ENCODE peak calls at places on chromosome X, in seven cellular contexts. B is astrocyte; K is hepatocyte; F is Panc1; E is effector memory CD4-positive, alpha-beta T cell; T is ascending aorta; M is fibroblast of lung. S is an unnamed sample.
A peak's percentile ranks its signal among the peaks of the same experiment; 100 is the strongest.

GRCh38 chrX:21606037-21606436 is 52.1 kb downstream of the KLHL34 start:
- DNase-seq in B (no peak), K (no peak), F (no peak), E (no peak), T (no peak), M (peak; percentile 42), S (no peak)

GRCh38 chrX:100652266-100652665 is 8.3 kb downstream of the SRPX2 start:
- DNase-seq in B (no peak), K (no peak), F (no peak), E (no peak), T (no peak), M (no peak), S (no peak)

GRCh38 chrX:24838624-24839023 is 144.9 kb downstream of the POLA1 start:
- DNase-seq in B (peak; percentile 14), K (peak; percentile 52), F (no peak), E (no peak), T (no peak), M (peak; percentile 57), S (peak; percentile 52)

GRCh38 chrX:1435241-1435900 is 17.3 kb downstream of the ASMTL start:
- DNase-seq in B (no peak), K (no peak), F (no peak), E (no peak), T (no peak), M (no peak), S (no peak)

GRCh38 chrX:50107470-50107869 is 93.3 kb downstream of the AKAP4 start:
- DNase-seq in B (no peak), K (no peak), F (no peak), E (no peak), T (no peak), M (no peak), S (no peak)

GRCh38 chrX:49257074-49257790 is 7.3 kb downstream of the FOXP3 start:
- DNase-seq in B (no peak), K (no peak), F (no peak), E (no peak), T (no peak), M (no peak), S (no peak)

GRCh38 chrX:46653482-46653881 is 79.9 kb downstream of the CHST7 start:
- DNase-seq in B (no peak), K (peak; percentile 16), F (no peak), E (no peak), T (no peak), M (peak; percentile 21), S (peak; percentile 31)

GRCh38 chrX:41350976-41351569 is 17.1 kb downstream of the DDX3X start:
- DNase-seq in B (no peak), K (no peak), F (no peak), E (no peak), T (no peak), M (peak; percentile 21), S (no peak)

GRCh38 chrX:119734897-119735339 is 23.5 kb upstream of the SOWAHD start:
- DNase-seq in B (no peak), K (no peak), F (no peak), E (no peak), T (no peak), M (peak; percentile 6), S (no peak)

GRCh38 chrX:154490021-154490413 is 412 bp downstream of the SLC10A3 start:
- DNase-seq in B (peak; percentile 15), K (peak; percentile 45), F (no peak), E (no peak), T (no peak), M (peak; percentile 60), S (no peak)

GRCh38 chrX:96591418-96591817 is 93.2 kb upstream of the DIAPH2 start:
- DNase-seq in B (no peak), K (no peak), F (no peak), E (no peak), T (no peak), M (peak; percentile 18), S (no peak)

GRCh38 chrX:154396948-154397887 is 959 bp upstream of the RPL10 start:
- DNase-seq in B (peak; percentile 25), K (peak; percentile 79), F (no peak), E (peak; percentile 44), T (no peak), M (peak; percentile 60), S (peak; percentile 66)

GRCh38 chrX:135892781-135893180 is 463 bp downstream of the CT45A10 start:
- DNase-seq in B (no peak), K (no peak), F (no peak), E (no peak), T (no peak), M (no peak), S (no peak)

GRCh38 chrX:140504371-140505324 is at the start of gene SOX3:
- DNase-seq in B (peak; percentile 11), K (no peak), F (no peak), E (no peak), T (no peak), M (no peak), S (peak; percentile 85)
- H3K4me3 ChIP-seq in B (peak within 1 kb of the TSS; percentile 17), K (no peak within 1 kb of the TSS), F (no peak within 1 kb of the TSS), E (no peak within 1 kb of the TSS), T (peak within 1 kb of the TSS; percentile 50), M (no peak within 1 kb of the TSS), S (peak within 1 kb of the TSS; percentile 78)

GRCh38 chrX:15437724-15438123 is 53.5 kb upstream of the VEGFD start:
- DNase-seq in B (no peak), K (no peak), F (no peak), E (no peak), T (no peak), M (no peak), S (no peak)

GRCh38 chrX:15436220-15436619 is 52.0 kb upstream of the VEGFD start:
- DNase-seq in B (no peak), K (no peak), F (no peak), E (no peak), T (no peak), M (peak; percentile 68), S (no peak)

GRCh38 chrX:15434205-15434604 is 50.0 kb upstream of the VEGFD start:
- DNase-seq in B (no peak), K (no peak), F (no peak), E (no peak), T (no peak), M (no peak), S (no peak)

GRCh38 chrX:15441464-15441863 is 51.7 kb downstream of the PIR start:
- DNase-seq in B (no peak), K (no peak), F (no peak), E (no peak), T (no peak), M (no peak), S (peak; percentile 42)

GRCh38 chrX:15438332-15438731 is 54.1 kb upstream of the VEGFD start:
- DNase-seq in B (no peak), K (no peak), F (no peak), E (no peak), T (no peak), M (no peak), S (no peak)
- H3K4me1 ChIP-seq in B (no peaks in the 10 kb centered on the region), K (no peaks in the 10 kb centered on the region), F (no peaks in the 10 kb centered on the region), E (no peaks in the 10 kb centered on the region), T (no peaks in the 10 kb centered on the region), M (no peaks in the 10 kb centered on the region), S (peaks cover 13% of the 10 kb centered on the region)

GRCh38 chrX:13376857-13377441 is 57.1 kb upstream of the ATXN3L start:
- DNase-seq in B (peak; percentile 98), K (peak; percentile 72), F (no peak), E (no peak), T (no peak), M (peak; percentile 98), S (no peak)
- H3K4me3 ChIP-seq in B (no peak overlapping the region), K (no peak overlapping the region), F (no peak overlapping the region), E (no peak overlapping the region), T (no peak overlapping the region), M (peak overlapping the region; percentile 7), S (no peak overlapping the region)

GRCh38 chrX:130213376-130213775 is 41.6 kb downstream of the RAB33A start:
- DNase-seq in B (no peak), K (no peak), F (no peak), E (no peak), T (no peak), M (no peak), S (no peak)

GRCh38 chrX:130212371-130212770 is 40.6 kb downstream of the RAB33A start:
- DNase-seq in B (no peak), K (no peak), F (no peak), E (no peak), T (no peak), M (no peak), S (no peak)

GRCh38 chrX:130216312-130216711 is 44.5 kb downstream of the RAB33A start:
- DNase-seq in B (peak; percentile 2), K (no peak), F (no peak), E (no peak), T (no peak), M (peak; percentile 1), S (no peak)

DNA sequence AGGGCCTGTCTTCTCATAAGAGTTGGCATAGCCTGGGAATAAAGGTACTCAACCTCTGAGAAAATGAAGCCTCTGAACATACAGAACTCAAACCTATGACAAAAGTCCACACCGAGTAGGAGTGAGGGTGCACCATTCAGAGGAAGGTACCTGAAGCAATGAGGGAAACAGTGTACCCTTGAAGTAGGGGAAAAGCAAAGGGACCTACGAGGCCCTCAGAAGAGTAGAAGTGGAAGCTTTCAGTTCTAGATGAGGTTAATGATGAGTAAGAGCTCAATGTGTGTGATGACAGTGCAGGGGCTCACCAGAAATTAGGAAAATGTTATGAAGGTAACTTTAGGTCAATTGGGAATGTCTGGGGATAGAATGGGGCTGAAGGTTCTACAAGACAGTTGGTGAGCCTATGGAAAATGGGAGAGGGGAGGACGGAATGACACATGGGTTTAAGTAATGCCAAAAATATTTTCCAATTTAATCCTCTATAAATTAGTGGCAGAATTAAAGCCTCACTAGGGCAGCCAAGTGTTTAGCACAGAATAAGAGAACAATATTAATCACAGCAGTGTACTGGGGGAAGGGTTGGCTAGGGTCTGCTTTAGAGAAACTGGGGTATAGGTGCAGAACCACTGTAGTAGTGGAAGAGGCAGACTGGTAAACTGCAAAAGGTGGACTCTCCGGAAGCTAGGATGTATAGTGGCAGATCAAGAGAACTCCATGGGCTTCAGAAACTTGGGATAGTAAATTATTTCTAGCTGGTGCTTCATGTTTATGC is 39.8 kb downstream of the RAB33A start:
- DNase-seq in B (no peak), K (no peak), F (no peak), E (no peak), T (no peak), M (no peak), S (no peak)
- H3K4me1 ChIP-seq in B (no peaks in the 10 kb centered on the region), K (no peaks in the 10 kb centered on the region), F (no peaks in the 10 kb centered on the region), E (no peaks in the 10 kb centered on the region), T (no peaks in the 10 kb centered on the region), M (no peaks in the 10 kb centered on the region), S (no peaks in the 10 kb centered on the region)

GRCh38 chrX:110795645-110796510 is at the start of gene CHRDL1:
- DNase-seq in B (peak; percentile 23), K (peak; percentile 31), F (no peak), E (no peak), T (no peak), M (peak; percentile 1), S (peak; percentile 50)
- H3K4me3 ChIP-seq in B (peak within 1 kb of the TSS; percentile 54), K (peak within 1 kb of the TSS; percentile 16), F (peak within 1 kb of the TSS; percentile 24), E (no peak within 1 kb of the TSS), T (peak within 1 kb of the TSS; percentile 30), M (peak within 1 kb of the TSS; percentile 48), S (peak within 1 kb of the TSS; percentile 47)